ENCODE peak calls at places on chromosomes 13 and 19, in nine cellular contexts. H is neural progenitor cell, A is neural crest cell, V is tibial artery, M is astrocyte of the spinal cord, Q is left lung, B is endodermal cell, N is AG10803, X is ascending aorta. Y is an unnamed sample.

GRCh38 chr19:30106417-30107095 is 164.5 kb downstream of the URI1 start:
- DNase-seq in H (no peak), A (no peak), V (no peak), M (no peak), Q (no peak), B (no peak), N (no peak), X (no peak), Y (no peak)

GRCh38 chr19:10092648-10093294 is 6.7 kb downstream of the SHFL start:
- DNase-seq in H (no peak), A (no peak), V (no peak), M (no peak), Q (no peak), B (no peak), N (no peak), X (no peak), Y (no peak)

GRCh38 chr19:38142176-38143035 is 81.6 kb downstream of the DPF1 start:
- DNase-seq in H (peak), A (peak), V (no peak), M (peak), Q (peak), B (peak), N (peak), X (peak), Y (peak)

GRCh38 chr13:45846681-45847080 is 4.9 kb downstream of the SIAH3 start:
- DNase-seq in H (no peak), A (no peak), V (no peak), M (no peak), Q (no peak), B (no peak), N (no peak), X (no peak), Y (no peak)

GRCh38 chr19:55545443-55545842 is at the start of gene SBK3:
- DNase-seq in H (no peak), A (no peak), V (no peak), M (no peak), Q (no peak), B (no peak), N (no peak), X (no peak), Y (no peak)

GRCh38 chr19:38678891-38679494 is 31.5 kb downstream of the ACTN4 start:
- DNase-seq in H (no peak), A (no peak), V (no peak), M (no peak), Q (no peak), B (no peak), N (no peak), X (no peak), Y (no peak)

GRCh38 chr13:79448413-79448812 is 32.5 kb upstream of the NDFIP2 start:
- DNase-seq in H (no peak), A (no peak), V (no peak), M (no peak), Q (no peak), B (no peak), N (no peak), X (no peak), Y (no peak)

GRCh38 chr13:42276683-42277082 is 4.7 kb downstream of the AKAP11 start:
- DNase-seq in H (no peak), A (no peak), V (no peak), M (no peak), Q (no peak), B (no peak), N (peak), X (no peak), Y (no peak)

GRCh38 chr19:11137542-11138384 is 17.8 kb downstream of the SPC24 start:
- DNase-seq in H (peak), A (peak), V (peak), M (peak), Q (peak), B (peak), N (peak), X (peak), Y (peak)

GRCh38 chr13:21584973-21585592 is 18.9 kb downstream of the MICU2 start:
- DNase-seq in H (no peak), A (no peak), V (no peak), M (no peak), Q (no peak), B (no peak), N (no peak), X (no peak), Y (no peak)

GRCh38 chr19:42471554-42472249 is 29.0 kb upstream of the CXCL17 start:
- DNase-seq in H (no peak), A (no peak), V (no peak), M (no peak), Q (no peak), B (peak), N (no peak), X (no peak), Y (peak)

GRCh38 chr19:2186071-2186846 is 22.5 kb downstream of the DOT1L start:
- DNase-seq in H (peak), A (no peak), V (peak), M (peak), Q (peak), B (peak), N (peak), X (peak), Y (no peak)

GRCh38 chr19:42386974-42387707 is 3.0 kb downstream of the CNFN start:
- DNase-seq in H (peak), A (peak), V (no peak), M (peak), Q (peak), B (peak), N (peak), X (peak), Y (peak)

DNA sequence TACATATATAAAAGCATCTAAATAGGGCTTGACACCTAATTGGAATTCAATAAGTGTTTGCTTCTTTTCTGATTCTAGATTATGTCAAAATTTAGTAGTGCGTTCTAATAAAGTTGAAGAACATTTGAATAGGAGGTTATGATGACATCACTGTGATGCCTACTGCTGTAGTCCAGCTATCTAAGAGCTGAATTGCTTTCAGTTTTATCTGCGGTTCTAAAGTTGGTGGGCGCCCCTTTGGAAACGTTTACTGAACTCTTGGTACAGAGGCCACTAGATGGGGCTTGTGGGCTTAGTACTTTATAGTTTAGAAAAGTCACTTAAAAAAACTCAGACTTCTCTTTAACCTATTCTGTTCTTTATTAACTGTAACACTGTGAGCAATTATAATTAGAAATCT is 776.9 kb downstream of the GPC5 start:
- DNase-seq in H (peak), A (peak), V (no peak), M (peak), Q (no peak), B (peak), N (peak), X (no peak), Y (peak)
- TF ChIP-seq CTCF in H (peak), A (peak), V (peak), M (peak), Q (no peak), B (peak), N (peak), X (no peak), Y (peak)

DNA sequence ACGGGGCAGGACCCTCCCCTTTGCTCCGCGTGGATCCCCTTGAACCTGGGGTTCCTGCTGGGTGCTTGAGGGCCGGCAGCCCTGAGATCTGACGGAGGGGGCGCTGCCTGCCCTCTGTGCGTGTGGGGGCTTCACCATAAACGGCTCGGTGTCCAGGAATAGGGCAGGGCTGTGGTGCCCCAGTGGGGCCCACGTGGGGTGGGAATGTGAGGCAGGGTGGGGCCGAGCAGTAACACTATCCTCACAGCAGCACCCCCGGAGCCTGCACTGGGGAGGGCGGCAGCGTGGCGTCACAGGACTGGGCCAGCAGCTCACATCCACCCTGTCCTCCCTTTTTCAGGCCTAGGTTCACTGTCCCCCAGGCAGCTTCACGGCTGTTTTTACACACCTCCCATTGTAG is 38.0 kb downstream of the GAS6 start:
- DNase-seq in H (no peak), A (no peak), V (no peak), M (no peak), Q (no peak), B (peak), N (no peak), X (no peak), Y (no peak)
- TF ChIP-seq CTCF in H (no peak), A (no peak), V (no peak), M (no peak), Q (no peak), B (no peak), N (no peak), X (no peak), Y (no peak)

GRCh38 chr19:16657384-16657783 is 2.6 kb downstream of the SMIM7 start:
- DNase-seq in H (no peak), A (no peak), V (no peak), M (no peak), Q (no peak), B (no peak), N (no peak), X (no peak), Y (no peak)

GRCh38 chr19:16660763-16661479 is at the start of gene TMEM38A:
- DNase-seq in H (peak), A (peak), V (peak), M (no peak), Q (peak), B (peak), N (no peak), X (peak), Y (peak)

GRCh38 chr19:16659832-16660708 is at the start of gene SMIM7:
- DNase-seq in H (peak), A (peak), V (peak), M (peak), Q (peak), B (peak), N (peak), X (peak), Y (peak)

GRCh38 chr19:16661480-16662034 is 618 bp downstream of the TMEM38A start:
- DNase-seq in H (peak), A (no peak), V (peak), M (no peak), Q (peak), B (peak), N (no peak), X (peak), Y (peak)

DNA sequence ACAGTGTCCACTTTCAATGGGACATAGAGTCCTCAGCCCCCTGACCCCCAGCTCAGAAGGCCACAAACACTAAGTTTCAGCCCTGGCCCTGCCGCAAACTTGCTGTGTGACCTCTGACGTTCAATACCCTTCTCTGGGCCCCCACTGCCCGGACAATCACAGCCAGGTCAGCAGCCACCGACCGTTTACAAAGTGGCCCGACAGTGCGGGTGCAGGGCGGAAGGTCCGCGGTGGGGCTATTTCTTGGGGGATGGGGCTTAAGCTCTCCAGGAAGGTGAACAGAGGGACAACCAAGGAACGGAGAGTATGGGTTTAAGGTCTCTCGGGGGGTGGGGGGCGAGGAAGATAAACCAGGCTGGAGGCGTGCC is 496 bp downstream of the SMIM7 start:
- DNase-seq in H (no peak), A (no peak), V (no peak), M (no peak), Q (no peak), B (no peak), N (no peak), X (no peak), Y (no peak)
- TF ChIP-seq CTCF in H (no peak), A (no peak), V (no peak), M (no peak), Q (no peak), B (no peak), N (no peak), X (no peak), Y (no peak)

DNA sequence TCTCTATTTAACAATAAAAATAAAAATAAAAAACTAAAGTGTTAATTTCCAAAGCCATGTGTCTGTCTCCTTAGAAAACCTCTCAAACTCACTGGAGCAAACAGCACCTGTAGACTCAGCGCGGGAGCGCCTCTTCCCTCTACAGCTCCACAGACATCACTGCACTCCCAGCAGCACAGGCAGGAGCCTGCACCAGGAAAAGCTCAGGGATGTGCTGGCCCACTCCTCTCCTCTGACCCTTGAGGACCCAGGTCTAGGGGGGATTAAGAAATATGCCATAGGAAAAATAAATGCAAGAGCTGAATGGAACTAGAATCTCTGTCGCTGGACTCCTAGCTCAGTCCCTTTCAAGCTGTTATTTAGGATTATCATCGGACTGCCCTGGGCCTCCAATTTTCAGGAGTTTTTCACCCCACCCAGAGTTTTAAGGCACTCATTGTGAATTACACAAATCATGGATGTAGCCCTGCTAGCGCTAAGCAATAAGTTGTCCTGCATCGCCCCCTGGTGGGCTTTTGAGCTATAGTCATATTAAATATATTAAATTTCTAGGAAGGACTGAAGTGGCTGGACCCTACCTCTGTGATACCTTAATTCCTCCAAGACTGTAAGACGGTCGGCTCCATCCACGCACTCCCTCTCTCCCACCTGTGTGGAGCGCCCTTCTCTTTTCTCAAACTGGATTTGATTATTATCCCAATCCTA is 333.9 kb downstream of the UQCRFS1 start:
- DNase-seq in H (peak), A (peak), V (no peak), M (peak), Q (peak), B (peak), N (peak), X (peak), Y (peak)
- TF ChIP-seq CTCF in H (peak), A (peak), V (peak), M (peak), Q (peak), B (peak), N (peak), X (peak), Y (peak)

DNA sequence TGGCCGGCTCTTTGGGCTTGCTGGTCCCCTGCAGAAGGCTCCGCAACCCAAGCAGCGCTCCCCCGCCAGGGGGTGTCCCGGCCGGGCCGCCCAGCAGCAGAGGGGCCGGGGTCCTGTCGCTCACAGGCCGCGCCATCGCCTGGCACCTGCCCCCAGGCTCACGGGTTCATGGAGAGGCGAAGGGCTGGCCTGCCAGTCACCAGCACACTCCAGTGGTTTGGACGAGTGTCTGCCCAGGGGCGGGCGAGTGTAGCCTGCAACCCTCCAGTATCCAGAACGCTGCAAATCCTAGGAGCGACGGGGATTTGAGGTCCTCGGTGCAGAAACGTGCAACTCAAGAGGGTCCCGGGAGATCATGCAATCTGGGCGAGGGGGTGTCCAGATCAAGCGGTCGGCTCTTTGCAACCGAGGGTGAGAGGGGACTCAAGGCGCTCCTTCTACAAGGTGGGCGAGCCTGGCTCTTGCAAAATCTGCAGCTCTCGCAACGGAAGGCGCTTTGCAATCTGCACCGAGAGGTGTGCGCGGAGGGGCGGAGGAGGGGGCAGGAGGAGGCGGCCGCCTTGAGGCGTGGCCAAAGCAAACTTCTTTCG is at the start of gene DBP:
- DNase-seq in H (no peak), A (no peak), V (peak), M (no peak), Q (peak), B (peak), N (no peak), X (peak), Y (peak)
- TF ChIP-seq CTCF in H (peak), A (no peak), V (peak), M (peak), Q (no peak), B (peak), N (peak), X (no peak), Y (peak)

GRCh38 chr13:33471182-33471581 is 185.6 kb upstream of the STARD13 start:
- DNase-seq in H (peak), A (no peak), V (no peak), M (no peak), Q (no peak), B (no peak), N (no peak), X (no peak), Y (no peak)

GRCh38 chr13:33467556-33467955 is 182.0 kb upstream of the STARD13 start:
- DNase-seq in H (no peak), A (no peak), V (no peak), M (no peak), Q (no peak), B (no peak), N (no peak), X (no peak), Y (no peak)

GRCh38 chr13:33462109-33462508 is 176.6 kb upstream of the STARD13 start:
- DNase-seq in H (no peak), A (no peak), V (no peak), M (no peak), Q (no peak), B (no peak), N (no peak), X (no peak), Y (no peak)

GRCh38 chr13:33464345-33464744 is 178.8 kb upstream of the STARD13 start:
- DNase-seq in H (no peak), A (no peak), V (no peak), M (no peak), Q (no peak), B (no peak), N (no peak), X (no peak), Y (no peak)

DNA sequence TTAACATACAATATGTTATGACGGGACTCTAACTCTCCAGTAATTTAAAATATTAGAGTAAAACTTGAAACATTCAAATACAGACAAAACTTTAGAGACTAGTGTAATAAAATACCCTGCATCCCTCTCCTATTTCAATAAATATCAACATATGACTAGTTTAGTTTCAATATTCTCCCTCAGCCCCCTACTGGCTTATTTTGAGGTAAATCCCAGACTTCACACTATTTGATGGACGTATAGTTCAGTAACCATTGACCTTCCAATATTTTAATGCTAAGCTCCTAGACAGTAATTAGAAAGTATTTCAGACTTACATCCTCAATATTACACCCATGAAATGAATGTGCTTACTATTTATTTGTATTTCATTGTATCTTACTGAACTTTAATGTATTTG is 180.7 kb upstream of the STARD13 start:
- DNase-seq in H (no peak), A (no peak), V (no peak), M (no peak), Q (no peak), B (no peak), N (no peak), X (no peak), Y (no peak)
- TF ChIP-seq CTCF in H (no peak), A (peak), V (no peak), M (peak), Q (no peak), B (peak), N (peak), X (no peak), Y (no peak)

DNA sequence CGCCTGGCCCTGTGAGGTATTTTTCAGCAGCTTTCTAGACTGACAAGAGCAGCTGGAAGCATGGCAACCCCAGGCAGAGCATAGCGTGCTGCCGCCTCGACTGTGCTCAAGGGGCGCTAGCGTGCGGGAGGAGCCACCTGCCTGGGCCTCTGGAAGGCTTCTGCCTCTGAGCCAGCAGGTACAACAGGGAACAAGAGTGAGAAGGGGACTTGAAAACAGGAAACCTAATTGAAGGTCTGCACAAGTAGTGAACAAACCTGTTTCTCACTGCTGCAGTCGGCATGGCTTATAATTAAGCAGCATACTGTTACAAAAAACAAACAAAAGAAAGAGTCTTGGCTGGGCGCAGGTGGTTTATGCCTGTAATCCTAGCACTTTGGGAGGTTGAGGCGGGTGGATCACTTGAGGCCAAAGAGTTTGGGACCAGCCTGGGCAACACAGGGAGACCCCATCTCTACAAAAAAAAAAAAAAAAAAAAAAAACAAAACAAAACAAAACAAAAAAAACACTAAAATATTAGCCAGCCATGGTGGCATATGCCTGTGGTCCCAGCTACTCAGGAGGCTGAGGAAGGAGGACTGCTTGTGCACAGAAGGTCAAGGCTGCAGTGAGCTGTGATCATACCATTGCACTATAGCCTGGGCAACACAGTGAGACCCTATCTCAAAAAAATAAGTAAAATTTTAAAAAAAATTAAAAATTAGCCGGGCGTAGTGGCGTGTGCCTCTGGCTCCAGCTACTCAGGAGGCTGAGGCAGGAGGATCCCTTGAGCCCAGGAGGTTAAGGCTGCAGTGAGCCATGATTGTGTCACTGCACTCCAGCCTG is 12.6 kb upstream of the GARRE1 start:
- DNase-seq in H (peak), A (peak), V (no peak), M (no peak), Q (peak), B (peak), N (no peak), X (no peak), Y (peak)
- TF ChIP-seq CTCF in H (peak), A (peak), V (no peak), M (peak), Q (no peak), B (peak), N (peak), X (no peak), Y (peak)